ENCODE peak calls at places on chromosomes 13 and 19, in eight cellular contexts. L, K, G, J, I, D, Z and A are unnamed samples.

GRCh38 chr19:13804830-13805683 is 9.8 kb downstream of the ZSWIM4 start:
- DNase-seq in D (peak; percentile 91), Z (no peak), K (no peak), J (no peak), G (no peak), L (peak; percentile 63), I (no peak), A (peak; percentile 23)

GRCh38 chr19:18112989-18113478 is 15.5 kb downstream of the MAST3 start:
- DNase-seq in Z (peak; percentile 87), I (peak; percentile 77), G (peak; percentile 82), L (peak; percentile 85), J (peak; percentile 83), K (no peak), D (peak; percentile 97), A (peak; percentile 84)

GRCh38 chr19:18131841-18132596 is 20.9 kb upstream of the PIK3R2 start:
- DNase-seq in L (no peak), J (no peak), K (no peak), G (no peak), Z (no peak), D (peak; percentile 83), I (no peak), A (no peak)

GRCh38 chr19:3149089-3149488 is 13.3 kb downstream of the GNA15 start:
- DNase-seq in K (no peak), I (no peak), L (no peak), D (no peak), Z (no peak), J (no peak), G (no peak), A (no peak)

GRCh38 chr19:51066393-51066792 is 1.5 kb upstream of the KLK13 start:
- DNase-seq in L (no peak), G (no peak), J (no peak), Z (peak; percentile 17), D (peak; percentile 37), I (no peak), K (no peak), A (no peak)

GRCh38 chr13:110228936-110229904 is 77.7 kb downstream of the COL4A1 start:
- DNase-seq in D (no peak), K (no peak), G (no peak), L (no peak), I (no peak), Z (no peak), J (no peak), A (no peak)

GRCh38 chr13:49731766-49732165 is 40.5 kb upstream of the EBPL start:
- DNase-seq in G (no peak), D (no peak), L (no peak), Z (no peak), I (no peak), K (no peak), J (no peak), A (no peak)

GRCh38 chr19:32186542-32187330 is 158.7 kb upstream of the ZNF507 start:
- DNase-seq in J (no peak), G (no peak), I (no peak), D (no peak), L (no peak), Z (no peak), K (no peak), A (no peak)

GRCh38 chr19:54209058-54209747 is 8.5 kb downstream of the RPS9 start:
- DNase-seq in K (no peak), I (no peak), J (no peak), L (no peak), G (no peak), D (peak; percentile 86), Z (no peak), A (no peak)

GRCh38 chr19:49489601-49490167 is 2.3 kb downstream of the RPL13A start:
- DNase-seq in Z (no peak), D (no peak), L (no peak), J (no peak), K (no peak), I (no peak), G (peak; percentile 32), A (no peak)
- H3K36me3 ChIP-seq in Z (peaks cover 44% of the 10 kb centered on the region), D (peaks cover 51% of the 10 kb centered on the region), L (peaks cover 40% of the 10 kb centered on the region), J (peaks cover 49% of the 10 kb centered on the region), K (peaks cover 35% of the 10 kb centered on the region), I (no peaks in the 10 kb centered on the region), G (peaks cover 47% of the 10 kb centered on the region), A (peaks cover 38% of the 10 kb centered on the region)

GRCh38 chr13:45209229-45209628 is 8.4 kb upstream of the KCTD4 start:
- DNase-seq in G (no peak), Z (no peak), L (no peak), D (no peak), I (no peak), K (no peak), J (no peak), A (no peak)
- H3K27ac ChIP-seq in G (no peak overlapping the region), Z (no peak overlapping the region), L (no peak overlapping the region), D (no peak overlapping the region), I (no peak overlapping the region), K (no peak overlapping the region), J (no peak overlapping the region), A (peak overlapping the region; percentile 2)

DNA sequence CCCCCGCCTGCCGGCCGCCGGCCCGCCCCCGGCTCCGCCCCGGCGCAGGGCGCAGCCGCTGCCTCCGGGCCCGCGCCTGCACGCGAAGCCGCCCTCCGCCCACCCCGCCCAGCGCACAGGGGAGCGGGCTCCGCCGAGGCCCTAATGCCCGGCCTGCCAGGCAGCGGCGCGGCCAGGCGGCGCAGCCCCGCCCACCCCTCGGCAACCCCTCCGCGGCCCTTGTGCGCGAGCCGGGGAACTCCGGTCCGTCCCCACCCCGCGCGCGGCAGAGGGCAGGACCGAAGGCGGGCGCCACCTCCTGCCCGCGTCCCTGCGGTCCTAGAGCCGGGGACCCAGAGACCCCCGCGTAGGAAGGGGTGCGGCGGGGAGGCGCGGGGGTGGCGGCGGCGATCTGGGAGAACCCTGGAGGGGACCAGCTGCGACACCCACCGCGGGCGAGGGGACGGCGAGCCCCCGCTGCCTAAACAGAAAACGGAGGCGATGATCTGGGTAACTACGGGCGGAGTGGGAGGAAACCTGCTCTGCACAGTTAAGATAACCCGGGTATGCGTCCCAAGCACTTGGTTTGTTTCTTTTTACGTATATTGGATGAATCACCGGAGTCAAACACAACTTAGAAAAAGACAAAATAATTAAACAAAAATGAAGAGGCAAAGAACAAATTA is 351 bp upstream of the USP12 start:
- DNase-seq in L (peak; percentile 95), J (peak; percentile 90), G (peak; percentile 93), K (peak; percentile 50), I (peak; percentile 86), Z (peak; percentile 95), D (peak; percentile 96), A (peak; percentile 94)
- TF ChIP-seq CTCF in L (no peak), J (peak; percentile 48), G (no peak), K (no peak), I (peak; percentile 23), Z (no peak), D (no peak), A (peak; percentile 18)

GRCh38 chr19:10395436-10395835 is 7.9 kb downstream of the CDC37 start:
- DNase-seq in K (no peak), Z (no peak), L (no peak), I (no peak), G (no peak), J (no peak), D (no peak), A (no peak)
- H3K36me3 ChIP-seq in K (peaks cover 37% of the 10 kb centered on the region), Z (peaks cover 64% of the 10 kb centered on the region), L (peaks cover 49% of the 10 kb centered on the region), I (no peaks in the 10 kb centered on the region), G (peaks cover 20% of the 10 kb centered on the region), J (peaks cover 60% of the 10 kb centered on the region), D (peaks cover 66% of the 10 kb centered on the region), A (peaks cover 37% of the 10 kb centered on the region)

GRCh38 chr19:12800344-12800732 is 1.3 kb downstream of the PRDX2 start:
- DNase-seq in Z (no peak), L (no peak), K (no peak), I (no peak), J (no peak), D (no peak), G (no peak), A (no peak)

GRCh38 chr19:12804051-12804450 is 2.2 kb downstream of the THSD8 start:
- DNase-seq in G (no peak), D (no peak), I (no peak), Z (no peak), J (no peak), L (no peak), K (no peak), A (no peak)

GRCh38 chr19:12800873-12801465 is 631 bp downstream of the PRDX2 start:
- DNase-seq in I (no peak), D (peak; percentile 73), K (no peak), G (no peak), J (no peak), L (no peak), Z (no peak), A (no peak)

GRCh38 chr19:12801466-12802266 is at the start of the genes PRDX2 and THSD8:
- DNase-seq in Z (peak; percentile 87), I (peak; percentile 72), J (peak; percentile 76), L (peak; percentile 90), K (no peak), D (peak; percentile 90), G (peak; percentile 74), A (peak; percentile 88)

DNA sequence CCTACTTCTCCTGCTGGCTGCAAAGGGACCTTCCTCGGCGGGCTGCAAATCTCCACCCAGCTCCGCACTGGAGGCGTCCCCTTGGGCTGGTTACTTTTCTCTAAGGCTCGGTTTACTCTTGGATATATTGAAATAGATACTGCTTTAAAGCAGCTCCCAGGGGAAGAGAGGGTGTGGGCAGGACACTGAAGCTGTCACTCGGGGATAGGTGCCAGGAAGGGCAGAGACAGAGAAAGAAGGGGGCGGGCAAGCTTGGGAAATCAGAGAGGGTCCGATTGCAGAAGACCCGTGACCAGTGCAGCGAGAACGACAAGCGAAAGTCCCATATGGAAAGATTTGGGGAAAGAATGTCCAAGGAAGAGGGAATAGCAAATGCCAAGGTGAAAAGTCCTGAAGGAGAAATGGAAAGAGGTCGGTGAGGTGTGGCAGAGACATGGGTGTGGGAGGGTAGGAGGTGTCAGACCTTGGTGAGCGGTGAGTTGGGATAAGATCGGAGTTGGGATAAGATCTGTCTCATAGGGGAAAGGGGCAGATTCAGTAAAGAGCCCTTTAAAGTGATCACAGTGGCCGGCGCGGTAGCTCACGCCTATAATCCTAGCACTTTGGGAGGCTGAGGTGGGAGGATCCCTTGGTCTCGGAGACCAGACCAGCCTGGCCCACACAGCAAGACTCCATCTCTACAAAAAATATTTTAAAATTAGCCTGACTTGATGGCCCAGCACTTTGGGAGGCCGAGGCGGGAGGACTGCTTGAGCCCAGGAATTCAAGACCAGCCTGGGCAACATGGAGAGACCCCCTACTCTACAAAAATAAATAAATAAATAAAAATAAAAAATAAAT is 618 bp downstream of the THSD8 start:
- DNase-seq in L (no peak), D (no peak), Z (no peak), J (no peak), G (no peak), I (no peak), K (no peak), A (no peak)
- H3K27ac ChIP-seq in L (peak overlapping the region; percentile 78), D (no peak overlapping the region), Z (no peak overlapping the region), J (peak overlapping the region; percentile 91), G (no peak overlapping the region), I (peak overlapping the region; percentile 86), K (no peak overlapping the region), A (no peak overlapping the region)

DNA sequence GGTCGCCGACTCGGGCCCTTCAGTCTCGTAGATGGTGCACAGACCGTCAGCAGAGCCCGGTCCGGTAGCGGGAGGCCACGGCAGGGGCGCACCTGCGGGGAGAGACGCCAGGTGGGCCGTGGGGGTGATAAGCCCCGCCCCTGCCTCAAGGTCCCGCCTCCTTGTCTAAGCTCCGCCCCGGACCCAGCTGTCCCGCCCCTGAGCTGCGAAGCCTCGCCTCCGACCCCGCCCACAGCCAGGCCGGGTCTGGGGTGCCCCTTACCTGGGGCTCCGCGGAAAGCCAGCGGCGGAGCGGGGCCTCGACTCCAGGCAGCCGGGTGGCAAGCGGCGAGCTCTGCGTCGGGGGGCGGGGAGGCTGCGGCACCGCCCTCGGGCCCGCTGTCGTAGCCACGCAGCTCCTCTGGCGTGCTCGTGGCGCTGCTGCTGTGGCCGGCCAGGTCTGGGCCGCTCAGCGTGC is 4.7 kb downstream of the PRR36 start:
- DNase-seq in D (peak; percentile 95), L (peak; percentile 54), J (peak; percentile 30), K (no peak), G (peak; percentile 84), I (peak; percentile 51), Z (peak; percentile 82), A (peak; percentile 51)
- TF ChIP-seq CTCF in D (peak; percentile 35), L (no peak), J (peak; percentile 1), K (no peak), G (no peak), I (no peak), Z (no peak), A (no peak)

GRCh38 chr19:38626401-38626800 is 7.4 kb downstream of the EIF3K start:
- DNase-seq in J (no peak), G (no peak), L (no peak), K (no peak), D (no peak), Z (no peak), I (no peak), A (no peak)
- H3K36me3 ChIP-seq in J (peaks cover 99% of the 10 kb centered on the region), G (peaks cover 57% of the 10 kb centered on the region), L (peaks cover 99% of the 10 kb centered on the region), K (peaks cover 65% of the 10 kb centered on the region), D (peaks cover 66% of the 10 kb centered on the region), Z (peaks cover 99% of the 10 kb centered on the region), I (no peaks in the 10 kb centered on the region), A (peaks cover 61% of the 10 kb centered on the region)